ENCODE peak calls at places on chromosomes 1 and 21, in six cellular contexts. Z is endodermal cell, O is fibroblast of lung, Q is adrenal gland, R is AG04450, I is suprapubic skin. L is an unnamed sample.

GRCh38 chr1:58929667-58930325 is 145.9 kb upstream of the JUN start:
- DNase-seq in I (no peak), O (peak; percentile 30), Q (no peak), R (no peak), Z (peak; percentile 29), L (peak; percentile 18)

GRCh38 chr1:205091043-205091740 is 6.9 kb upstream of the TMEM81 start:
- DNase-seq in Q (no peak), Z (no peak), I (no peak), R (no peak), O (no peak), L (no peak)

GRCh38 chr1:186535388-186536133 is 74.6 kb upstream of the PDC start:
- DNase-seq in R (peak; percentile 73), I (no peak), Q (no peak), Z (no peak), O (peak; percentile 90), L (no peak)

GRCh38 chr1:223331929-223332328 is 32.0 kb downstream of the SUSD4 start:
- DNase-seq in R (peak; percentile 30), I (no peak), Q (no peak), Z (no peak), O (peak; percentile 89), L (peak; percentile 19)

GRCh38 chr1:227951624-227952373 is 4.1 kb upstream of the WNT9A start:
- DNase-seq in R (no peak), I (peak; percentile 45), Q (peak; percentile 5), O (no peak), Z (peak; percentile 15), L (no peak)

GRCh38 chr1:183244466-183244865 is 58.4 kb downstream of the LAMC2 start:
- DNase-seq in Q (peak; percentile 62), Z (no peak), O (no peak), I (peak; percentile 90), R (no peak), L (no peak)

GRCh38 chr1:113874017-113874879 is 2.7 kb upstream of the PTPN22 start:
- DNase-seq in O (peak; percentile 77), Z (peak; percentile 66), Q (no peak), I (no peak), R (no peak), L (no peak)

GRCh38 chr1:35364732-35365131 is 96.2 kb downstream of the ZMYM4 start:
- DNase-seq in O (no peak), Z (no peak), I (no peak), R (no peak), Q (no peak), L (no peak)

GRCh38 chr1:220275430-220275829 is 3.2 kb upstream of the RAB3GAP2 start:
- DNase-seq in O (no peak), I (no peak), Q (no peak), R (no peak), Z (no peak), L (no peak)

GRCh38 chr1:236280438-236281285 is 1.1 kb downstream of the ERO1B start:
- DNase-seq in Q (no peak), R (no peak), Z (peak; percentile 72), O (no peak), I (no peak), L (no peak)

GRCh38 chr1:245270063-245270462 is 115.3 kb downstream of the KIF26B start:
- DNase-seq in R (no peak), Z (no peak), I (no peak), O (no peak), Q (no peak), L (no peak)

DNA sequence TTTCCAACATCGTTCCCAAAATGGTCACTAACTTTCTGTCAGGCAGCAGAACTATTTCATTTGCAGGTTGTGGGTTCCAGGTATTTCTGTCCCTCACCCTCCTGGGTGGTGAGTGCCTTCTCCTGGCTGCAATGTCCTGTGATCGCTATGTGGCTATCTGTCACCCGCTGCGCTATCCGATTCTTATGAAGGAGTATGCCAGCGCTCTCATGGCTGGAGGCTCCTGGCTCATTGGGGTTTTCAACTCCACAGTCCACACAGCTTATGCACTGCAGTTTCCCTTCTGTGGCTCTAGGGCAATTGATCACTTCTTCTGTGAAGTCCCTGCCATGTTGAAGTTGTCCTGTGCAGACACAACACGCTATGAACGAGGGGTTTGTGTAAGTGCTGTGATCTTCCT is 9.3 kb downstream of the OR2AJ1 start:
- DNase-seq in Z (no peak), O (no peak), Q (no peak), R (no peak), I (no peak), L (no peak)
- H3K9me3 ChIP-seq in Z (peaks cover 69% of the 10 kb centered on the region), O (no peaks in the 10 kb centered on the region), Q (no peaks in the 10 kb centered on the region), R (peaks cover 24% of the 10 kb centered on the region), I (no peaks in the 10 kb centered on the region), L (no peaks in the 10 kb centered on the region)

GRCh38 chr1:157992813-157993178 is 649 bp upstream of the KIRREL1 start:
- DNase-seq in Z (no peak), I (no peak), R (no peak), O (no peak), Q (no peak), L (no peak)
- H3K4me3 ChIP-seq in Z (peak overlapping the region; percentile 89), I (peak overlapping the region; percentile 87), R (peak overlapping the region; percentile 96), O (peak overlapping the region; percentile 91), Q (no peak overlapping the region), L (peak overlapping the region; percentile 83)

GRCh38 chr1:4169991-4170390 is 269.9 kb upstream of the C1orf174 start:
- DNase-seq in Q (no peak), Z (no peak), O (no peak), R (no peak), I (peak; percentile 47), L (no peak)

GRCh38 chr1:4171480-4172450 is 271.7 kb upstream of the C1orf174 start:
- DNase-seq in R (no peak), O (no peak), Q (no peak), I (peak; percentile 67), Z (peak; percentile 65), L (peak; percentile 26)

GRCh38 chr1:4170953-4171352 is 270.9 kb upstream of the C1orf174 start:
- DNase-seq in Q (no peak), R (no peak), Z (no peak), I (peak; percentile 63), O (no peak), L (no peak)

GRCh38 chr1:4172659-4173599 is 272.9 kb upstream of the C1orf174 start:
- DNase-seq in I (peak; percentile 53), Z (peak; percentile 66), R (no peak), Q (no peak), O (no peak), L (peak; percentile 21)

DNA sequence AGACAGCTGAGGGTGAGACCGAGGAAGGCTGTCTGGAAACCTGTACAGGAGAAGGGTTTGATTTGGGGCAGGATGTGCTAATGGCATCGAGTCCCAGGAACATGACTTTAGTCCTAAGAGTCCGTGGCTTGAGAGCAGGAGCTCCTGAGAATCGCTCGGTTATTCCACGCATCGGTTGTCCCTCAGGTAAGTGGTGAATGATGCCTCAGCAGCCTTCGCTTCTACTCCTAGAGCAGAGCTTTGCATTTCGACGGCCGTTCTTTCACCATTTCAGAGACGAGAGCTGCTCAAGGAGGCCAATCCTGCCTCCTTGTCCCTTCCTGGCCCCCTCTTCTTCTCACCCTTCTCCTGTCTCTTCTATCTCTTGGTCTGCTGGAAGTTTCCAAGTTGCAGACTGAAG is 270.5 kb upstream of the C1orf174 start:
- DNase-seq in R (no peak), Z (no peak), O (no peak), I (peak; percentile 47), Q (no peak), L (no peak)
- H3K9me3 ChIP-seq in R (peaks cover 96% of the 10 kb centered on the region), Z (no peaks in the 10 kb centered on the region), O (no peaks in the 10 kb centered on the region), I (no peaks in the 10 kb centered on the region), Q (no peaks in the 10 kb centered on the region), L (no peaks in the 10 kb centered on the region)

GRCh38 chr1:109508873-109509175 is 703 bp downstream of the AMIGO1 start:
- DNase-seq in R (no peak), Q (no peak), O (no peak), I (no peak), Z (no peak), L (no peak)
- H3K4me3 ChIP-seq in R (peak overlapping the region; percentile 72), Q (no peak overlapping the region), O (peak overlapping the region; percentile 26), I (peak overlapping the region; percentile 82), Z (peak overlapping the region; percentile 85), L (no peak overlapping the region)

DNA sequence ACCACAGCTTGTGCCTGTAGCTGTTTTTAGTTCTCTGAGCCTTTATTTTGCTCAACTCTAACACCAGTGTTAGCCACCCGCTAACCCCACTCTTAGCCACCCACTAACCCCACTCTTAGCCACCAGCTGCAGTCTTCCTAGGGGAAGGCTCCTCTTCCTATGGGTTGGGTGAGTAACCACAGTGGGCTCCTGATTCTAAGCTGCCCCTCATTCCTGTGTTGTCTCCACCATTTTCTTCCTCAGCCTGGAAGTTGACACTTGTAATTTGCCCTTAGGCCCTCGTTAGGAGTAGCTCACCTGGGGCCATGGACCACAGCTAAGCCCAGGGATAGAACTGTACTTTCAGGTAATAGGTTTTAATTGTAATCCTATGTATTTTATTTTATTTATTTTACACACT is 782.9 kb upstream of the TPTE start:
- DNase-seq in I (no peak), Z (no peak), R (no peak), O (no peak), Q (no peak), L (no peak)
- H3K9me3 ChIP-seq in I (peaks cover 54% of the 10 kb centered on the region), Z (peaks cover 85% of the 10 kb centered on the region), R (peaks cover 60% of the 10 kb centered on the region), O (no peaks in the 10 kb centered on the region), Q (peaks cover 4% of the 10 kb centered on the region), L (peaks cover 6% of the 10 kb centered on the region)

L was measured in MG63.